ENCODE peak calls at places on chromosomes 6 and 20, in seven cellular contexts. S, D, A, J, W, X and O are unnamed samples. For H3K27me3, the result is how much of the 10 kb centered on the place peaks cover.

GRCh38 chr6:152836523-152836922 is 85.9 kb downstream of the VIP start:
- DNase-seq in S (no peak), D (no peak), A (no peak), J (no peak), W (no peak), X (no peak), O (no peak)

GRCh38 chr20:1500496-1500895 is 9.3 kb upstream of the SIRPB2 start:
- DNase-seq in S (no peak), D (no peak), A (no peak), J (peak), W (no peak), X (no peak), O (no peak)

GRCh38 chr6:133953634-133954415 is 801 bp downstream of the TBPL1 start:
- DNase-seq in S (no peak), D (no peak), A (no peak), J (peak), W (peak), X (no peak), O (no peak)

GRCh38 chr6:15026832-15027231 is 219.0 kb upstream of the JARID2 start:
- DNase-seq in S (no peak), D (no peak), A (no peak), J (peak), W (no peak), X (no peak), O (no peak)

GRCh38 chr6:156718647-156719394 is 58.4 kb upstream of the ARID1B start:
- DNase-seq in S (peak), D (peak), A (peak), J (peak), W (no peak), X (no peak), O (no peak)

GRCh38 chr6:56043076-56043475 is 167.7 kb upstream of the BMP5 start:
- DNase-seq in S (no peak), D (no peak), A (no peak), J (no peak), W (no peak), X (no peak), O (no peak)

GRCh38 chr6:131655951-131656350 is 18.8 kb downstream of the ENPP3 start:
- DNase-seq in S (no peak), D (no peak), A (no peak), J (no peak), W (no peak), X (no peak), O (no peak)

GRCh38 chr20:47672886-47673670 is 112.2 kb downstream of the SULF2 start:
- DNase-seq in S (no peak), D (peak), A (no peak), J (no peak), W (no peak), X (no peak), O (no peak)

GRCh38 chr20:36607586-36608387 is 2.2 kb downstream of the RAB5IF start:
- DNase-seq in S (no peak), D (no peak), A (no peak), J (peak), W (no peak), X (no peak), O (no peak)

GRCh38 chr6:53811082-53811481 is 16.3 kb downstream of the LRRC1 start:
- DNase-seq in S (no peak), D (no peak), A (no peak), J (peak), W (no peak), X (no peak), O (no peak)
- H3K4me3 ChIP-seq in S (no peak), D (no peak), A (no peak), J (no peak), W (no peak), X (no peak), O (no peak)

DNA sequence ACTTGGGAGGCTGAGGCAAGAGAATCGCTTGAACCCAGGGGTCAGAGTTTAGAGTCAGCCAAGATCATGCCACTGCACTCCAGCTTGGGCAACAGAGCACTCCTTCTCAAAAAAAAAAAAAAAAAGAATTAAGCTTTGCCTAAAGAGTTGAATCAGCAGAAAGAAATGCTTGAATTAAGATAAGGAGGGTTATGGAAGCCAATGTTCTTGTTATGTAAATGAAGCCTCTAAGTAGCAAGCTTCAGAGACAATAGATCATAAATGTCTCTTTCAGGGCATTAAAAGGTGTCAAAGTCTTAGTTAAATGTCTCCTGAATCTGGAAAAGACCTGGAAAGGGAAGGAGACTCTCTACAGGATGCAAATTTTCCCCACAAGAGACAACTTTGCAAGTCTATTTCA is 69.7 kb upstream of the FAM83B start:
- DNase-seq in S (no peak), D (no peak), A (no peak), J (no peak), W (no peak), X (no peak), O (no peak)
- H3K27me3 ChIP-seq in S (under half), D (under half), A (under half), J (under half), W (under half), X (under half), O (under half)

GRCh38 chr20:31517373-31517772 is 3.1 kb downstream of the HM13 start:
- DNase-seq in S (peak), D (peak), A (no peak), J (peak), W (no peak), X (no peak), O (no peak)
- H3K4me3 ChIP-seq in S (no peak), D (no peak), A (no peak), J (no peak), W (no peak), X (no peak), O (no peak)

GRCh38 chr6:159808647-159809046 is 8.6 kb downstream of the PNLDC1 start:
- DNase-seq in S (no peak), D (no peak), A (no peak), J (no peak), W (no peak), X (no peak), O (no peak)

GRCh38 chr6:159805418-159806020 is 5.4 kb downstream of the PNLDC1 start:
- DNase-seq in S (no peak), D (no peak), A (no peak), J (peak), W (no peak), X (no peak), O (no peak)

GRCh38 chr6:159809149-159809548 is 9.1 kb downstream of the PNLDC1 start:
- DNase-seq in S (no peak), D (no peak), A (no peak), J (peak), W (no peak), X (no peak), O (no peak)

GRCh38 chr6:159806021-159806458 is 6.0 kb downstream of the PNLDC1 start:
- DNase-seq in S (no peak), D (no peak), A (no peak), J (peak), W (no peak), X (no peak), O (no peak)

GRCh38 chr6:159807150-159807859 is 7.2 kb downstream of the PNLDC1 start:
- DNase-seq in S (no peak), D (no peak), A (no peak), J (peak), W (no peak), X (no peak), O (no peak)
- H3K27me3 ChIP-seq in S (under half), D (under half), A (under half), J (under half), W (under half), X (under half), O (under half)

GRCh38 chr6:1318036-1318435 is 6.1 kb downstream of the FOXQ1 start:
- DNase-seq in S (no peak), D (no peak), A (no peak), J (no peak), W (no peak), X (no peak), O (no peak)

GRCh38 chr6:1317302-1317815 is 5.5 kb downstream of the FOXQ1 start:
- DNase-seq in S (no peak), D (no peak), A (no peak), J (no peak), W (no peak), X (no peak), O (no peak)

GRCh38 chr6:1315201-1315559 is 3.3 kb downstream of the FOXQ1 start:
- DNase-seq in S (no peak), D (no peak), A (no peak), J (no peak), W (no peak), X (no peak), O (no peak)

GRCh38 chr6:1315560-1316386 is 3.9 kb downstream of the FOXQ1 start:
- DNase-seq in S (no peak), D (no peak), A (no peak), J (no peak), W (no peak), X (no peak), O (no peak)

DNA sequence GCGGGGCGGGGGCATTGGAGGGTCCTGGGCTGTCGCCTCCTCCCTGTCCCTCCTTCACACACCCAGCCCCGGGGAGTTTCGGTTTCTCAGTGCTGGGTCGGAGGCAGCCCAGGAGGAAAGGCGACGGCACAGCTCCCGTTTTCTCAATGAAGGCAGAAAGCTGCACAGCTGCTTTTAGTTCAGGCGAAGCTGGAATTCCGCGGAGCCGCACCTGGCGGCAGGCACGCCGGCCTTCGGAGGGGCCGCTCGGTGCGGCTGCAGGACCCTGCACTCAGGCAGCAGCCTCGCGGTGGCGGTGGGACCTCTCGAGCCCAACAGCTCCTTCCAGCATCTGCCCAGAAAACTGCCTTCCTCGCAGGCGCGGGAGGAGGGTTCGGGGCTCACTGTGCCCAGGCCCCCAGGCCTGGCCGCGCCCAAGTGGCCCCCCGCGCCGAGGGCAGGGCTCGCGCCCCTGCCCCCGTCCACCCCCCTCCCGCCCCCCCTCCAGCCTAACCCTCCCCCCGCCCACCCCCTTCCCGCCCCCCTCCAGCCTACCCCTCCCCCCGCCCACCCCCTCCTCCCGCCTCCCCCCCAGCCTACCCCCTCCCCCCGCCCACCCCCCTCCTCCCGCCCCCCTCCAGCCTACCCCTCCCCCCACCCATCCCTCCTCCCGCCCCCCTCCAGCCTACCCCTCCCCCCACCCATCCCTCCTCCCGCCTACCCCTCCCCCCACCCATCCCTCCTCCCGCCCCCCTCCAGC is 4.8 kb downstream of the FOXQ1 start:
- DNase-seq in S (no peak), D (peak), A (no peak), J (peak), W (no peak), X (no peak), O (no peak)
- H3K4me3 ChIP-seq in S (peak), D (peak), A (peak), J (no peak), W (peak), X (no peak), O (peak)

GRCh38 chr6:10404107-10404798 is 10.6 kb downstream of the TFAP2A start:
- DNase-seq in S (peak), D (peak), A (peak), J (peak), W (peak), X (peak), O (peak)
- H3K27me3 ChIP-seq in S (under half), D (under half), A (under half), J (under half), W (under half), X (under half), O (half or more)